ENCODE peak calls at places on chromosomes 7 and 10, in seven cellular contexts. One of them, this sample, is unnamed. For H3K4me1, the result is how much of the 10 kb centered on the place peaks cover.

GRCh38 chr7:116588641-116589594 is 64.1 kb downstream of the CAV1 start:
- DNase-seq in H1: no peak
- DNase-seq in lower lobe of right lung: no peak
- DNase-seq in CD8-positive, alpha-beta T cell: no peak
- DNase-seq in neural progenitor cell: peak
- DNase-seq in endothelial cell of umbilical vein: peak
- DNase-seq in aorta: no peak
- DNase-seq in this sample: no peak

GRCh38 chr7:157688439-157689268 is 351.9 kb downstream of the DNAJB6 start:
- DNase-seq in H1: peak
- DNase-seq in lower lobe of right lung: no peak
- DNase-seq in CD8-positive, alpha-beta T cell: no peak
- DNase-seq in neural progenitor cell: peak
- DNase-seq in endothelial cell of umbilical vein: no peak
- DNase-seq in aorta: peak
- DNase-seq in this sample: no peak

GRCh38 chr7:132576723-132577089 is 436 bp upstream of the PLXNA4 start:
- DNase-seq in H1: no peak
- DNase-seq in lower lobe of right lung: no peak
- DNase-seq in CD8-positive, alpha-beta T cell: no peak
- DNase-seq in neural progenitor cell: peak
- DNase-seq in endothelial cell of umbilical vein: no peak
- DNase-seq in aorta: no peak
- DNase-seq in this sample: peak

GRCh38 chr10:95341716-95342130 is 50.9 kb upstream of the PDLIM1 start:
- DNase-seq in H1: no peak
- DNase-seq in lower lobe of right lung: no peak
- DNase-seq in CD8-positive, alpha-beta T cell: no peak
- DNase-seq in neural progenitor cell: no peak
- DNase-seq in endothelial cell of umbilical vein: no peak
- DNase-seq in aorta: no peak
- DNase-seq in this sample: no peak

GRCh38 chr10:73910401-73910763 is 550 bp upstream of the PLAU start:
- DNase-seq in H1: no peak
- DNase-seq in lower lobe of right lung: no peak
- DNase-seq in CD8-positive, alpha-beta T cell: no peak
- DNase-seq in neural progenitor cell: peak
- DNase-seq in endothelial cell of umbilical vein: no peak
- DNase-seq in aorta: no peak
- DNase-seq in this sample: no peak

GRCh38 chr7:44387427-44387826 is 62.0 kb upstream of the CAMK2B start:
- DNase-seq in H1: no peak
- DNase-seq in lower lobe of right lung: no peak
- DNase-seq in CD8-positive, alpha-beta T cell: no peak
- DNase-seq in neural progenitor cell: no peak
- DNase-seq in endothelial cell of umbilical vein: no peak
- DNase-seq in aorta: no peak
- DNase-seq in this sample: no peak

GRCh38 chr7:33719059-33719581 is 186.2 kb upstream of the BMPER start:
- DNase-seq in H1: no peak
- DNase-seq in lower lobe of right lung: no peak
- DNase-seq in CD8-positive, alpha-beta T cell: no peak
- DNase-seq in neural progenitor cell: no peak
- DNase-seq in endothelial cell of umbilical vein: no peak
- DNase-seq in aorta: peak
- DNase-seq in this sample: peak

GRCh38 chr7:51040777-51041176 is 258.1 kb upstream of the GRB10 start:
- DNase-seq in H1: no peak
- DNase-seq in lower lobe of right lung: no peak
- DNase-seq in CD8-positive, alpha-beta T cell: no peak
- DNase-seq in neural progenitor cell: no peak
- DNase-seq in endothelial cell of umbilical vein: no peak
- DNase-seq in aorta: no peak
- DNase-seq in this sample: no peak

GRCh38 chr7:138122162-138122561 is 45.9 kb downstream of the AKR1D1 start:
- DNase-seq in H1: no peak
- DNase-seq in lower lobe of right lung: no peak
- DNase-seq in CD8-positive, alpha-beta T cell: no peak
- DNase-seq in neural progenitor cell: no peak
- DNase-seq in endothelial cell of umbilical vein: no peak
- DNase-seq in aorta: no peak
- DNase-seq in this sample: no peak

GRCh38 chr7:116330961-116331360 is 120.6 kb downstream of the TES start:
- DNase-seq in H1: no peak
- DNase-seq in lower lobe of right lung: no peak
- DNase-seq in CD8-positive, alpha-beta T cell: no peak
- DNase-seq in neural progenitor cell: no peak
- DNase-seq in endothelial cell of umbilical vein: peak
- DNase-seq in aorta: no peak
- DNase-seq in this sample: no peak

GRCh38 chr7:100489824-100490223 is 6.1 kb downstream of the NYAP1 start:
- DNase-seq in H1: peak
- DNase-seq in lower lobe of right lung: no peak
- DNase-seq in CD8-positive, alpha-beta T cell: no peak
- DNase-seq in neural progenitor cell: peak
- DNase-seq in endothelial cell of umbilical vein: no peak
- DNase-seq in aorta: no peak
- DNase-seq in this sample: no peak

GRCh38 chr10:103549349-103549685 is 55.8 kb downstream of the NEURL1 start:
- DNase-seq in H1: no peak
- DNase-seq in lower lobe of right lung: no peak
- DNase-seq in CD8-positive, alpha-beta T cell: no peak
- DNase-seq in neural progenitor cell: no peak
- DNase-seq in endothelial cell of umbilical vein: no peak
- DNase-seq in aorta: no peak
- DNase-seq in this sample: no peak

GRCh38 chr7:94656925-94657731 is 1.2 kb upstream of the SGCE start:
- DNase-seq in H1: peak
- DNase-seq in lower lobe of right lung: no peak
- DNase-seq in CD8-positive, alpha-beta T cell: peak
- DNase-seq in neural progenitor cell: peak
- DNase-seq in endothelial cell of umbilical vein: peak
- DNase-seq in aorta: peak
- DNase-seq in this sample: peak

GRCh38 chr7:156000601-156001396 is 188.5 kb upstream of the SHH start:
- DNase-seq in H1: peak
- DNase-seq in lower lobe of right lung: no peak
- DNase-seq in CD8-positive, alpha-beta T cell: no peak
- DNase-seq in neural progenitor cell: no peak
- DNase-seq in endothelial cell of umbilical vein: no peak
- DNase-seq in aorta: no peak
- DNase-seq in this sample: no peak

GRCh38 chr7:74104702-74105101 is 21.1 kb downstream of the LIMK1 start:
- DNase-seq in H1: no peak
- DNase-seq in lower lobe of right lung: no peak
- DNase-seq in CD8-positive, alpha-beta T cell: no peak
- DNase-seq in neural progenitor cell: no peak
- DNase-seq in endothelial cell of umbilical vein: no peak
- DNase-seq in aorta: no peak
- DNase-seq in this sample: no peak

GRCh38 chr7:77800158-77800557 is 1.6 kb downstream of the PHTF2 start:
- DNase-seq in H1: no peak
- DNase-seq in lower lobe of right lung: no peak
- DNase-seq in CD8-positive, alpha-beta T cell: no peak
- DNase-seq in neural progenitor cell: no peak
- DNase-seq in endothelial cell of umbilical vein: peak
- DNase-seq in aorta: no peak
- DNase-seq in this sample: no peak

GRCh38 chr10:30116254-30116573 is 56.8 kb upstream of the JCAD start:
- DNase-seq in H1: no peak
- DNase-seq in lower lobe of right lung: no peak
- DNase-seq in CD8-positive, alpha-beta T cell: no peak
- DNase-seq in neural progenitor cell: no peak
- DNase-seq in endothelial cell of umbilical vein: no peak
- DNase-seq in aorta: no peak
- DNase-seq in this sample: no peak

GRCh38 chr10:128848807-128849206 is 618.2 kb upstream of the MGMT start:
- DNase-seq in H1: peak
- DNase-seq in lower lobe of right lung: no peak
- DNase-seq in CD8-positive, alpha-beta T cell: no peak
- DNase-seq in neural progenitor cell: no peak
- DNase-seq in endothelial cell of umbilical vein: no peak
- DNase-seq in aorta: no peak
- DNase-seq in this sample: no peak

GRCh38 chr7:154504938-154505337 is 452.7 kb downstream of the DPP6 start:
- DNase-seq in H1: no peak
- DNase-seq in lower lobe of right lung: no peak
- DNase-seq in CD8-positive, alpha-beta T cell: no peak
- DNase-seq in neural progenitor cell: peak
- DNase-seq in endothelial cell of umbilical vein: no peak
- DNase-seq in aorta: no peak
- DNase-seq in this sample: no peak

GRCh38 chr7:154503962-154504550 is 451.9 kb downstream of the DPP6 start:
- DNase-seq in H1: no peak
- DNase-seq in lower lobe of right lung: no peak
- DNase-seq in CD8-positive, alpha-beta T cell: no peak
- DNase-seq in neural progenitor cell: peak
- DNase-seq in endothelial cell of umbilical vein: peak
- DNase-seq in aorta: no peak
- DNase-seq in this sample: no peak

GRCh38 chr7:154509192-154509591 is 457.0 kb downstream of the DPP6 start:
- DNase-seq in H1: no peak
- DNase-seq in lower lobe of right lung: no peak
- DNase-seq in CD8-positive, alpha-beta T cell: no peak
- DNase-seq in neural progenitor cell: no peak
- DNase-seq in endothelial cell of umbilical vein: no peak
- DNase-seq in aorta: no peak
- DNase-seq in this sample: no peak

GRCh38 chr7:154505362-154505761 is 453.2 kb downstream of the DPP6 start:
- DNase-seq in H1: no peak
- DNase-seq in lower lobe of right lung: no peak
- DNase-seq in CD8-positive, alpha-beta T cell: no peak
- DNase-seq in neural progenitor cell: no peak
- DNase-seq in endothelial cell of umbilical vein: no peak
- DNase-seq in aorta: no peak
- DNase-seq in this sample: no peak
- H3K4me1 ChIP-seq in H1: under half
- H3K4me1 ChIP-seq in lower lobe of right lung: under half
- H3K4me1 ChIP-seq in CD8-positive, alpha-beta T cell: under half
- H3K4me1 ChIP-seq in neural progenitor cell: under half
- H3K4me1 ChIP-seq in endothelial cell of umbilical vein: under half
- H3K4me1 ChIP-seq in aorta: under half
- H3K4me1 ChIP-seq in this sample: under half

DNA sequence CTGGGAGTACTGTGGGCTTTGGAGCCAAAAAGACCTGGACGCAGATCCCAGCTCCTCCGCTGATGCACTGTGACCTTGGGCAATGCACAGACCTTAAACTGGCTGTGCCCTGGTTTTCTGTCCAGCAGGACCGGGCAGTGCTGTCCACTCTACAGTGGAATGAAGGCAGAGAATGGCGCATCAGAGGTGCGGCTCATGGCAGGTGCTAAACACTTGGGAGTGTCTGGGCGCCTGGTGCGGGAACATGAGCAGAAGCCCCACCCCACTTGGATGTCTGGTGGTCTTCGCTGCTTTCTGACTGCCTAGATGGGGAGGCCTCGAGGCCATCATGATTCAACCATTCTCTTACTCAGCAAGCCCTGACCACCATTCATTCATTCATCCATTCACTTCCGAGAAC is 153.7 kb downstream of the GRK5 start:
- DNase-seq in H1: no peak
- DNase-seq in lower lobe of right lung: no peak
- DNase-seq in CD8-positive, alpha-beta T cell: no peak
- DNase-seq in neural progenitor cell: no peak
- DNase-seq in endothelial cell of umbilical vein: no peak
- DNase-seq in aorta: no peak
- DNase-seq in this sample: no peak
- H3K27ac ChIP-seq in H1: no peak
- H3K27ac ChIP-seq in lower lobe of right lung: peak
- H3K27ac ChIP-seq in CD8-positive, alpha-beta T cell: no peak
- H3K27ac ChIP-seq in neural progenitor cell: no peak
- H3K27ac ChIP-seq in endothelial cell of umbilical vein: no peak
- H3K27ac ChIP-seq in aorta: no peak
- H3K27ac ChIP-seq in this sample: no peak

DNA sequence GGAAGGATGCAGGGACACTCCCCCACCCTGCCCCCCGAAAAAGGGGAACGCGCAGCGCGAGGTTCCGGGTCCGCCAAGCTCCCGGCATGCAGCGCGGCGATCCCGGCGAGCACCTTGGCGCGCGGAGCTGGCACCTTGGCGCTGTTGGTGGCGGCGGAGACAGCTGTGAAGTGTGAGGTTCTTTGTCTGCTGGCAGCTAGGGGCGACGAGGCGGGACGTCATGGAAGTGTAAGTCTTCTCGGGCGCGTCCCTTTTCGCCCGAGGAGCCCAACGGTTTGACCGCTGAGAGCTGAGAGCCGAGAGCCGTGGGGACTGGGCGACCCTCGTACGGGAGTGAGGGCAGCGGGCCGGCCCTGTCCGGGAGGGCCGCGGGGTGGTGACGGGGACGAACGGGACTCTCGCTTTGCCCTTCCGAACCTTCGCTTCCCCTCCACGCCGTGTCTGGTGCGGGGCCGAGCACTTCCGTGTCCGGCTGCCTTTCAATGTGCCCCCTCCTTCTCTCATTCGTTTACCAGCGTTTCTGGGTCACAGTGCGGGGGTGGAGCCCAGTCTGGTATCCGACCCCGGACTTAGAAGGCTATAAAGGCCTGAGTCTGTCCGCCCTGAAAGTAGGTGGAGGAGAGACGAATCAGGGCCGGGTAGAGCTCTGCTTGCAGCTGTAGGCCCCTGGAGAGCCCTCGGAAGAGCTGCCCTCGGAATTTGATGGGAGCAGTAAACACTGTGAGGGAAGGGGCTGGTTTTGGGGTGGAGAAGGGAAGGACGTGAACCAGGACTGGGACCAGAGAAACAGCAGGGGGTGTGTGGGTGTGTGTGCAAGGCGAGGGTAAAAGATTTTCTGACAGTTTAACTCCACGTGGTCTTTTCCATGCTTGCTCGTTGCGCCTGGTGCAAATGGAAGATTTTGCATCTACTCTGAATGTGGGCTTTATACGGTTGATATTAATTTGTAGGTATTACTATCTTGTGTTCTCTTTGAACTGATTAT is at the start of gene CRCP:
- DNase-seq in H1: peak
- DNase-seq in lower lobe of right lung: peak
- DNase-seq in CD8-positive, alpha-beta T cell: peak
- DNase-seq in neural progenitor cell: peak
- DNase-seq in endothelial cell of umbilical vein: peak
- DNase-seq in aorta: peak
- DNase-seq in this sample: peak
- H3K4me1 ChIP-seq in H1: under half
- H3K4me1 ChIP-seq in lower lobe of right lung: half or more
- H3K4me1 ChIP-seq in CD8-positive, alpha-beta T cell: under half
- H3K4me1 ChIP-seq in neural progenitor cell: under half
- H3K4me1 ChIP-seq in endothelial cell of umbilical vein: under half
- H3K4me1 ChIP-seq in aorta: under half
- H3K4me1 ChIP-seq in this sample: under half

DNA sequence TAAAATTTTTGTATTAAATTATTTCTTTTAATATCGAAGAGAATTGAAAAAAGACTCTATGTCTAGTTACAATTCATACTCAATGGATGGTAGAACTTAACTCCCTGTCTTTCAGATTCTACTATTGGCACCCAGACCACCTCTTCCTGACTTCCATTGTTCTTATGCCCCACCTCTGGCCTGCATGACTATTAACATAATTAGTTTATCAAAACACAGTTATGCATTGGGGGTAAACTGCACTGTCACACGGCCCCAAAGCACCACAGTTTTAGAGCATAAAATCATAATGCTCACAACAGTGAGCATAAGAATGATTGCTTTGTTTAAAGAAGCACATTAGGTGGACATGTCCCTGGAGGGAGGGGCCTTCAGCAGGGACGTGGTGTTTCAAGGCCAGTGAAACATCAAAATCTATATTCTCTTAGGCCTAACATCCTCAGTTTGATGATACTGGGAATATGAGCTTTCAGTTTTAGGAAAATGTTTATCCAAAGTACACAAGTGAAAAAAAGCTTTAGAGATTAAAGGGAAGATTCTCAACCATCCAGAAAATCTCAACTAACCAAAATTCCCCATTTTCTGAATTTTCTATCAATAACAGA is 79.8 kb downstream of the NRP1 start:
- DNase-seq in H1: no peak
- DNase-seq in lower lobe of right lung: no peak
- DNase-seq in CD8-positive, alpha-beta T cell: no peak
- DNase-seq in neural progenitor cell: no peak
- DNase-seq in endothelial cell of umbilical vein: peak
- DNase-seq in aorta: no peak
- DNase-seq in this sample: no peak
- H3K27ac ChIP-seq in H1: no peak
- H3K27ac ChIP-seq in lower lobe of right lung: no peak
- H3K27ac ChIP-seq in CD8-positive, alpha-beta T cell: no peak
- H3K27ac ChIP-seq in neural progenitor cell: no peak
- H3K27ac ChIP-seq in endothelial cell of umbilical vein: peak
- H3K27ac ChIP-seq in aorta: no peak
- H3K27ac ChIP-seq in this sample: no peak

This sample was measured in right cardiac atrium.